ENCODE peak calls at places on chromosomes 13 and 19, in five cellular contexts. U is K562, L is pancreas, Y is fibroblast of lung, E is osteoblast. K is an unnamed sample.

GRCh38 chr19:7817801-7818200 is 12.2 kb upstream of the EVI5L start:
- DNase-seq in E (no peak), Y (no peak), L (no peak), U (no peak), K (no peak)

GRCh38 chr13:76925115-76925514 is 23.2 kb upstream of the ACOD1 start:
- DNase-seq in U (no peak), L (no peak), E (no peak), Y (peak), K (no peak)

GRCh38 chr13:52695856-52696255 is 43.2 kb downstream of the SUGT1 start:
- DNase-seq in L (no peak), Y (peak), E (peak), U (no peak), K (peak)

GRCh38 chr19:18586311-18586710 is 2.3 kb upstream of the REX1BD start:
- DNase-seq in L (no peak), E (no peak), Y (no peak), U (no peak), K (no peak)

GRCh38 chr19:33461256-33462111 is 60.1 kb downstream of the PEPD start:
- DNase-seq in Y (no peak), L (peak), E (peak), U (no peak), K (no peak)

GRCh38 chr19:14561832-14562351 is 10.0 kb downstream of the NDUFB7 start:
- DNase-seq in E (peak), Y (peak), U (no peak), L (peak), K (no peak)

GRCh38 chr19:17110599-17110966 is 35.0 kb downstream of the MYO9B start:
- DNase-seq in L (no peak), U (no peak), Y (no peak), E (no peak), K (no peak)

GRCh38 chr13:23506071-23506820 is 64.0 kb upstream of the TNFRSF19 start:
- DNase-seq in L (no peak), E (peak), Y (peak), U (no peak), K (no peak)

GRCh38 chr19:3494051-3494450 is 6.4 kb downstream of the DOHH start:
- DNase-seq in Y (no peak), U (peak), L (no peak), E (peak), K (no peak)

GRCh38 chr19:10009714-10010224 is 535 bp downstream of the COL5A3 start:
- DNase-seq in Y (no peak), U (no peak), E (peak), L (no peak), K (no peak)

GRCh38 chr19:15629003-15629880 is 11.5 kb upstream of the CYP4F3 start:
- DNase-seq in E (peak), L (peak), Y (peak), U (peak), K (peak)

GRCh38 chr19:39963860-39964259 is 7.1 kb upstream of the PSMC4 start:
- DNase-seq in L (no peak), E (no peak), Y (no peak), U (no peak), K (no peak)

GRCh38 chr13:68588623-68589022 is 1358.5 kb upstream of the PCDH9 start:
- DNase-seq in E (no peak), L (no peak), Y (no peak), U (peak), K (no peak)

GRCh38 chr19:5080030-5080644 is 111.2 kb downstream of the KDM4B start:
- DNase-seq in E (no peak), L (no peak), Y (no peak), U (no peak), K (no peak)

GRCh38 chr13:29496241-29496712 is 99.2 kb downstream of the SLC7A1 start:
- DNase-seq in L (peak), E (no peak), U (no peak), Y (no peak), K (no peak)

GRCh38 chr13:23205807-23206206 is 25.0 kb downstream of the SGCG start:
- DNase-seq in U (no peak), L (no peak), Y (no peak), E (no peak), K (no peak)

GRCh38 chr13:19329365-19329764 is 147.7 kb upstream of the TUBA3C start:
- DNase-seq in L (no peak), E (no peak), Y (no peak), U (no peak), K (no peak)

DNA sequence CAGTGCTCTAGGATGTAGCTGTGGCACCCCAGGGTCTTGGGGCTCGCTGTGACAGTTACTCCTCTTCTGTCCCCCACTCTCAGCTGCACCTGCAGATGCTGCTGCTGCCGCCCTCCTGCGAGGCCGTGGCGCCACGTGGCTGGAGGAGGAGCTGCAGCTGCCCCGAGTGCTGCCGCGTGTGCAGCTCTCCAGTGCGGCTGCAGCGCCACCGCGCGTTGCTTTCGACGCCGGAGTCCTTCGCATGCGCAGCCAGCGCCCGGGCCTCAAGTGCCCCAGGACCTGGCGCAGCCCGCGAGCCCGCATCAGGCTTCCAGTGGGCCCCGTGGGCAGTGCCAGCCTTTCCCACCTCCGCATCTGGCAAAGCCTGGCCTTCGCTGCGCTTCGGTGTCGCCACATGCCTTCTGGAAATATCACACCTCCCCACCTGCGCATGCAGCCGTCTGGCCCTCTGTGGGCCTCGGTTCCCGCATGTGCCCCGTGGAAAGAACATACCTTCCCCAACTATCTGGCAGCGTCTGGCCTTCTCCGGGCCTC is 692 bp upstream of the ZNF580 start:
- DNase-seq in E (peak), Y (peak), U (peak), L (peak), K (no peak)
- TF ChIP-seq CTCF in E (peak), Y (peak), U (peak), L (peak), K (peak)

GRCh38 chr19:13159713-13160112 is 9.5 kb downstream of the IER2 start:
- DNase-seq in U (no peak), E (no peak), Y (no peak), L (no peak), K (no peak)
- TF ChIP-seq CTCF in U (no peak), E (no peak), Y (no peak), L (no peak), K (no peak)

GRCh38 chr13:39044536-39044935 is 6.3 kb downstream of the NHLRC3 start:
- DNase-seq in L (no peak), U (no peak), Y (no peak), E (no peak), K (no peak)

GRCh38 chr13:39049274-39049673 is 11.0 kb downstream of the NHLRC3 start:
- DNase-seq in Y (no peak), U (no peak), E (no peak), L (no peak), K (no peak)

GRCh38 chr13:39048806-39049205 is 10.6 kb downstream of the NHLRC3 start:
- DNase-seq in U (no peak), Y (no peak), E (no peak), L (no peak), K (no peak)

GRCh38 chr13:39051157-39051556 is 12.9 kb downstream of the NHLRC3 start:
- DNase-seq in Y (peak), E (no peak), U (peak), L (no peak), K (peak)

GRCh38 chr13:39047560-39047959 is 9.3 kb downstream of the NHLRC3 start:
- DNase-seq in U (peak), Y (no peak), E (no peak), L (no peak), K (no peak)
- TF ChIP-seq CTCF in U (no peak), Y (no peak), E (no peak), L (no peak), K (peak)

DNA sequence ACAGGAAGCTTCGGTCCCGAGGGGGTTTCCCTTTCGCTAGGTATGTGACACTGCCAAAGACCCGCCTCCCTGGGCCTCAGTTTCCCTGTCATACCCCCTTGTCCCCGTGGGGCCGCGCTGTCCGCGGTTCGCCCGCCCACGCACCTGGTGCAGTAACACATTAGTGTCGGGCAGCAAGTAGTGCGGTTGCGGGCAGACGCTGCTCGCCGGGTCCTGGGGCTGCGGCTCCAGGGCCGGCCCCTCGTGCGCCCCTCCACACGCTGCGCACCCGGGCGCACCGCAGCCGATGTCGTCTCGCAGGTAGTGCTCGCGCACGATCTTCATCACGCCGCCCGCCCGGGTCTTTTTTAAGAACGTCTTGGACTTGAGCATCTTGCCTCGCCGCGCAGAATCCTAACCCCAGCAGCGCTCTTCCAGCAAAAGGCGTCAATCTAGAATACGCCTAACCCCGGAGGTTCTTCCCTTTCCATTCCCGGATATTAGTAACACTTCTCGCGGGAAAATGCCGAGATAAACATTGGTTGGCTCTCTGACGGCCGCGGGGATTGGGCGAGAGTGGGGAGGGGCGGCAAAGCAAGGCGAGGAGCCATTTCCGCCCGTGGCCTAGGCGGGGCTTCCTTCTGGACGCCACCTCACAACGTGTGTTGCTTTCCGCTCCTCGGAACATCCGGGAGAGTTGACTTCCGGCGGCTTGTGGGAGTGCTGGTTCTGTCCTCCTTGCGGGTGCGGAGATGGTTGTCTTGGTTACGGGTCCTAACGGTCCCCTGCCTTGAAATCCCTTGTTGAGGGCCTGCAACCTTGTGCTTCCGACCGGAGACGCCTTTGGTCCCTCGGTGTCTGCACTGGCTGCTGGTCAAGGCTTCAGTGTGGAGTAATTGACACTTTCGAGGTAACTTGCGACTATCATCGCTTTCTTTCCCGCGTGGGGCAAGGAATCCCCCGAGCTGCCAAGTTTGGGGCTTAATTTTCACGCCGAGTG is at the start of the genes DIS3 and PIBF1:
- DNase-seq in L (peak), E (peak), U (peak), Y (peak), K (peak)
- TF ChIP-seq CTCF in L (no peak), E (peak), U (no peak), Y (no peak), K (no peak)